ENCODE peak calls at places on chromosome 1, in nine cellular contexts. W is neuronal stem cell, I is thoracic aorta, J is pancreas, X is colonic mucosa, Q is sigmoid colon, S is tibial artery, C is trophoblast cell, O is IMR-90. F is an unnamed sample.
A peak's percentile ranks its signal among the peaks of the same experiment; 100 is the strongest.

GRCh38 chr1:60577036-60577435 is 503.5 kb upstream of the C1orf87 start:
- DNase-seq in W (no peak), I (no peak), J (no peak), X (no peak), Q (no peak), S (no peak), C (no peak), O (no peak), F (no peak)

GRCh38 chr1:200493344-200493743 is 83.5 kb upstream of the ZNF281 start:
- DNase-seq in W (no peak), I (no peak), J (no peak), X (no peak), Q (no peak), S (no peak), C (no peak), O (no peak), F (no peak)

GRCh38 chr1:179709841-179710329 is 33.2 kb upstream of the FAM163A start:
- DNase-seq in W (no peak), I (no peak), J (no peak), X (no peak), Q (no peak), S (no peak), C (no peak), O (peak; percentile 72), F (no peak)

GRCh38 chr1:207288315-207288714 is 33.2 kb upstream of the CD55 start:
- DNase-seq in W (no peak), I (no peak), J (no peak), X (no peak), Q (no peak), S (no peak), C (no peak), O (no peak), F (no peak)

GRCh38 chr1:100400332-100400933 is 48.1 kb downstream of the CDC14A start:
- DNase-seq in W (no peak), I (no peak), J (no peak), X (peak; percentile 52), Q (no peak), S (peak; percentile 57), C (no peak), O (no peak), F (peak; percentile 22)

GRCh38 chr1:118154220-118154619 is 30.8 kb downstream of the SPAG17 start:
- DNase-seq in W (no peak), I (no peak), J (no peak), X (no peak), Q (no peak), S (no peak), C (peak; percentile 11), O (peak; percentile 1), F (no peak)

GRCh38 chr1:247367786-247368342 is 36.2 kb upstream of the ZNF496 start:
- DNase-seq in W (no peak), I (no peak), J (no peak), X (no peak), Q (no peak), S (no peak), C (no peak), O (peak; percentile 73), F (no peak)

GRCh38 chr1:29202584-29203340 is 21.1 kb upstream of the SRSF4 start:
- DNase-seq in W (peak; percentile 92), I (peak; percentile 91), J (peak; percentile 95), X (peak; percentile 99), Q (peak; percentile 98), S (peak; percentile 97), C (peak; percentile 97), O (peak; percentile 99), F (peak; percentile 96)

GRCh38 chr1:101262601-101263348 is 26.0 kb downstream of the S1PR1 start:
- DNase-seq in W (no peak), I (no peak), J (no peak), X (no peak), Q (no peak), S (no peak), C (no peak), O (no peak), F (no peak)

GRCh38 chr1:109657970-109658369 is 2.1 kb downstream of the GSTM4 start:
- DNase-seq in W (no peak), I (no peak), J (no peak), X (no peak), Q (no peak), S (no peak), C (no peak), O (no peak), F (no peak)

GRCh38 chr1:78497196-78497595 is 6.4 kb downstream of the PTGFR start:
- DNase-seq in W (no peak), I (no peak), J (no peak), X (no peak), Q (no peak), S (no peak), C (no peak), O (no peak), F (no peak)

GRCh38 chr1:219529116-219529515 is 83.8 kb downstream of the ZC3H11B start:
- DNase-seq in W (peak; percentile 9), I (no peak), J (no peak), X (no peak), Q (no peak), S (no peak), C (no peak), O (no peak), F (no peak)

GRCh38 chr1:231991231-231991630 is 364.6 kb downstream of the DISC1 start:
- DNase-seq in W (peak; percentile 6), I (no peak), J (no peak), X (no peak), Q (no peak), S (no peak), C (no peak), O (no peak), F (no peak)

GRCh38 chr1:35564037-35564883 is 6.7 kb downstream of the NCDN start:
- DNase-seq in W (peak; percentile 86), I (peak; percentile 43), J (peak; percentile 79), X (peak; percentile 88), Q (peak; percentile 85), S (peak; percentile 83), C (peak; percentile 66), O (peak; percentile 78), F (no peak)

GRCh38 chr1:149962039-149962647 is 25.5 kb upstream of the MTMR11 start:
- DNase-seq in W (peak; percentile 41), I (no peak), J (peak; percentile 71), X (peak; percentile 68), Q (no peak), S (peak; percentile 63), C (peak; percentile 55), O (peak; percentile 82), F (no peak)

GRCh38 chr1:87115317-87115885 is 201.0 kb downstream of the HS2ST1 start:
- DNase-seq in W (no peak), I (no peak), J (no peak), X (no peak), Q (no peak), S (peak; percentile 50), C (no peak), O (peak; percentile 85), F (no peak)

GRCh38 chr1:116769561-116769977 is 15.3 kb downstream of the CD2 start:
- DNase-seq in W (no peak), I (no peak), J (no peak), X (no peak), Q (no peak), S (no peak), C (no peak), O (no peak), F (no peak)

GRCh38 chr1:116767782-116768382 is 13.7 kb downstream of the CD2 start:
- DNase-seq in W (no peak), I (no peak), J (no peak), X (no peak), Q (no peak), S (no peak), C (no peak), O (no peak), F (no peak)

GRCh38 chr1:116769994-116770393 is 15.8 kb downstream of the CD2 start:
- DNase-seq in W (no peak), I (no peak), J (no peak), X (no peak), Q (no peak), S (no peak), C (no peak), O (no peak), F (no peak)

GRCh38 chr1:116768416-116768815 is 14.2 kb downstream of the CD2 start:
- DNase-seq in W (no peak), I (no peak), J (no peak), X (no peak), Q (no peak), S (no peak), C (no peak), O (no peak), F (no peak)

DNA sequence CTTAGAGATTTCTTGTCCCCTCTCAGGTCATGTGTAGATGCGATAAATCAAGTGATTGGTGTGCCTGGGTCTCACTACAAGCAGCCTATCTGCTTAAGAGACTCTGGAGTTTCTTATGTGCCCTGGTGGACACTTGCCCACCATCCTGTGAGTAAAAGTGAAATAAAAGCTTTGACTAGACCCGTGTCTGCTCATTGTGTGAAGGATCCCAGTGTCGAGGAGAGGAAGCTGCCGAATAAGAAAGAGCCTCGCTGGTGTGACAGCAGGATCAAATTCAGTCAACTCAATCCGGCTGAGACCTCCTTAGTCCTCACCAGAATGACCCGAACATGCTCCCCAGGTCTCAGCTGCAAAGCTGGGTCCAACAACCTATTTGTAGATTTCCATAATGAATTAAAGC is 14.8 kb downstream of the CD2 start:
- DNase-seq in W (no peak), I (no peak), J (no peak), X (no peak), Q (no peak), S (no peak), C (no peak), O (no peak), F (no peak)
- H3K4me1 ChIP-seq in W (no peaks in the 10 kb centered on the region), I (no peaks in the 10 kb centered on the region), J (peaks cover 9% of the 10 kb centered on the region), X (no peaks in the 10 kb centered on the region), Q (no peaks in the 10 kb centered on the region), S (no peaks in the 10 kb centered on the region), C (no peaks in the 10 kb centered on the region), O (no peaks in the 10 kb centered on the region), F (no peaks in the 10 kb centered on the region)

GRCh38 chr1:69451196-69451595 is 116.5 kb upstream of the LRRC7 start:
- DNase-seq in W (no peak), I (no peak), J (no peak), X (no peak), Q (no peak), S (no peak), C (no peak), O (no peak), F (no peak)
- H3K9me3 ChIP-seq in W (no peaks in the 10 kb centered on the region), I (no peaks in the 10 kb centered on the region), J (no peaks in the 10 kb centered on the region), X (no peaks in the 10 kb centered on the region), Q (no peaks in the 10 kb centered on the region), S (no peaks in the 10 kb centered on the region), C (peaks cover 2% of the 10 kb centered on the region), O (no peaks in the 10 kb centered on the region), F (no peaks in the 10 kb centered on the region)

GRCh38 chr1:174777262-174777661 is 222.5 kb upstream of the CACYBP start:
- DNase-seq in W (no peak), I (no peak), J (no peak), X (no peak), Q (no peak), S (no peak), C (no peak), O (no peak), F (no peak)

GRCh38 chr1:174769961-174770549 is 229.7 kb upstream of the CACYBP start:
- DNase-seq in W (peak; percentile 18), I (no peak), J (no peak), X (no peak), Q (no peak), S (no peak), C (peak; percentile 27), O (peak; percentile 60), F (peak; percentile 13)

GRCh38 chr1:174775621-174776020 is 224.1 kb upstream of the CACYBP start:
- DNase-seq in W (no peak), I (no peak), J (no peak), X (no peak), Q (no peak), S (no peak), C (peak; percentile 60), O (no peak), F (no peak)
- H3K4me1 ChIP-seq in W (no peaks in the 10 kb centered on the region), I (no peaks in the 10 kb centered on the region), J (no peaks in the 10 kb centered on the region), X (no peaks in the 10 kb centered on the region), Q (no peaks in the 10 kb centered on the region), S (no peaks in the 10 kb centered on the region), C (no peaks in the 10 kb centered on the region), O (no peaks in the 10 kb centered on the region), F (no peaks in the 10 kb centered on the region)

GRCh38 chr1:248696775-248697174 is 5.8 kb downstream of the OR14I1 start:
- DNase-seq in W (no peak), I (no peak), J (no peak), X (no peak), Q (no peak), S (no peak), C (no peak), O (no peak), F (no peak)
- H3K9me3 ChIP-seq in W (peaks cover 30% of the 10 kb centered on the region), I (no peaks in the 10 kb centered on the region), J (no peaks in the 10 kb centered on the region), X (no peaks in the 10 kb centered on the region), Q (no peaks in the 10 kb centered on the region), S (no peaks in the 10 kb centered on the region), C (peaks cover 26% of the 10 kb centered on the region), O (peaks cover 22% of the 10 kb centered on the region), F (peaks cover 3% of the 10 kb centered on the region)

F was measured in iPS DF 6.9.